ENCODE peak calls at places on chromosomes 7 and 10, in five cellular contexts. One of them, this sample, is unnamed.

GRCh38 chr10:102123223-102123622 is 3.1 kb upstream of the LDB1 start:
- DNase-seq in fibroblast of mammary gland: no peak
- DNase-seq in tibial nerve: no peak
- DNase-seq in cardiac fibroblast: no peak
- DNase-seq in fibroblast of the conjunctiva: no peak
- DNase-seq in this sample: no peak

GRCh38 chr7:2529161-2530075 is 9.8 kb downstream of the LFNG start:
- DNase-seq in fibroblast of mammary gland: peak; percentile 54
- DNase-seq in tibial nerve: peak; percentile 52
- DNase-seq in cardiac fibroblast: peak; percentile 66
- DNase-seq in fibroblast of the conjunctiva: no peak
- DNase-seq in this sample: no peak

GRCh38 chr7:15459018-15459621 is 102.7 kb downstream of the AGMO start:
- DNase-seq in fibroblast of mammary gland: peak; percentile 78
- DNase-seq in tibial nerve: no peak
- DNase-seq in cardiac fibroblast: peak; percentile 24
- DNase-seq in fibroblast of the conjunctiva: no peak
- DNase-seq in this sample: peak; percentile 29

GRCh38 chr7:134632937-134633540 is 13.6 kb upstream of the BPGM start:
- DNase-seq in fibroblast of mammary gland: peak; percentile 64
- DNase-seq in tibial nerve: no peak
- DNase-seq in cardiac fibroblast: peak; percentile 71
- DNase-seq in fibroblast of the conjunctiva: peak; percentile 43
- DNase-seq in this sample: peak; percentile 7

GRCh38 chr7:12554421-12554820 is 16.1 kb upstream of the SCIN start:
- DNase-seq in fibroblast of mammary gland: no peak
- DNase-seq in tibial nerve: no peak
- DNase-seq in cardiac fibroblast: no peak
- DNase-seq in fibroblast of the conjunctiva: no peak
- DNase-seq in this sample: no peak

GRCh38 chr10:48330269-48330668 is 23.8 kb downstream of the MAPK8 start:
- DNase-seq in fibroblast of mammary gland: peak; percentile 28
- DNase-seq in tibial nerve: no peak
- DNase-seq in cardiac fibroblast: peak; percentile 70
- DNase-seq in fibroblast of the conjunctiva: peak; percentile 17
- DNase-seq in this sample: no peak

GRCh38 chr7:99365318-99366141 is 9.0 kb upstream of the ARPC1B start:
- DNase-seq in fibroblast of mammary gland: no peak
- DNase-seq in tibial nerve: no peak
- DNase-seq in cardiac fibroblast: peak; percentile 26
- DNase-seq in fibroblast of the conjunctiva: no peak
- DNase-seq in this sample: no peak

GRCh38 chr7:4606776-4607175 is 75.3 kb upstream of the FOXK1 start:
- DNase-seq in fibroblast of mammary gland: no peak
- DNase-seq in tibial nerve: no peak
- DNase-seq in cardiac fibroblast: no peak
- DNase-seq in fibroblast of the conjunctiva: no peak
- DNase-seq in this sample: no peak

GRCh38 chr7:121505021-121505420 is 108.9 kb upstream of the FAM3C start:
- DNase-seq in fibroblast of mammary gland: peak; percentile 74
- DNase-seq in tibial nerve: no peak
- DNase-seq in cardiac fibroblast: peak; percentile 73
- DNase-seq in fibroblast of the conjunctiva: no peak
- DNase-seq in this sample: no peak

GRCh38 chr10:115222039-115222438 is 128.9 kb downstream of the ATRNL1 start:
- DNase-seq in fibroblast of mammary gland: no peak
- DNase-seq in tibial nerve: no peak
- DNase-seq in cardiac fibroblast: no peak
- DNase-seq in fibroblast of the conjunctiva: no peak
- DNase-seq in this sample: no peak

GRCh38 chr10:61899997-61900828 is 1.3 kb upstream of the ARID5B start:
- DNase-seq in fibroblast of mammary gland: peak; percentile 86
- DNase-seq in tibial nerve: peak; percentile 16
- DNase-seq in cardiac fibroblast: peak; percentile 76
- DNase-seq in fibroblast of the conjunctiva: peak; percentile 70
- DNase-seq in this sample: peak; percentile 67

GRCh38 chr7:36526720-36527548 is 137.3 kb downstream of the ANLN start:
- DNase-seq in fibroblast of mammary gland: peak; percentile 53
- DNase-seq in tibial nerve: no peak
- DNase-seq in cardiac fibroblast: peak; percentile 38
- DNase-seq in fibroblast of the conjunctiva: peak; percentile 22
- DNase-seq in this sample: no peak

GRCh38 chr10:119608316-119609155 is 11.8 kb upstream of the TIAL1 start:
- DNase-seq in fibroblast of mammary gland: peak; percentile 27
- DNase-seq in tibial nerve: no peak
- DNase-seq in cardiac fibroblast: no peak
- DNase-seq in fibroblast of the conjunctiva: no peak
- DNase-seq in this sample: peak; percentile 64

GRCh38 chr7:52017802-52018679 is 701.4 kb upstream of the COBL start:
- DNase-seq in fibroblast of mammary gland: no peak
- DNase-seq in tibial nerve: no peak
- DNase-seq in cardiac fibroblast: no peak
- DNase-seq in fibroblast of the conjunctiva: no peak
- DNase-seq in this sample: no peak

GRCh38 chr7:12771378-12771877 is 84.0 kb downstream of the ARL4A start:
- DNase-seq in fibroblast of mammary gland: peak; percentile 53
- DNase-seq in tibial nerve: no peak
- DNase-seq in cardiac fibroblast: peak; percentile 56
- DNase-seq in fibroblast of the conjunctiva: no peak
- DNase-seq in this sample: no peak

GRCh38 chr10:802506-802905 is 113.0 kb upstream of the DIP2C start:
- DNase-seq in fibroblast of mammary gland: no peak
- DNase-seq in tibial nerve: no peak
- DNase-seq in cardiac fibroblast: no peak
- DNase-seq in fibroblast of the conjunctiva: no peak
- DNase-seq in this sample: no peak

GRCh38 chr10:96416643-96417042 is 57.8 kb upstream of the OPALIN start:
- DNase-seq in fibroblast of mammary gland: peak; percentile 30
- DNase-seq in tibial nerve: peak; percentile 56
- DNase-seq in cardiac fibroblast: peak; percentile 4
- DNase-seq in fibroblast of the conjunctiva: peak; percentile 2
- DNase-seq in this sample: no peak

GRCh38 chr7:40680657-40681056 is 545.9 kb downstream of the SUGCT start:
- DNase-seq in fibroblast of mammary gland: peak; percentile 27
- DNase-seq in tibial nerve: no peak
- DNase-seq in cardiac fibroblast: peak; percentile 28
- DNase-seq in fibroblast of the conjunctiva: no peak
- DNase-seq in this sample: no peak

GRCh38 chr10:6068422-6068821 is 6.3 kb upstream of the IL2RA start:
- DNase-seq in fibroblast of mammary gland: no peak
- DNase-seq in tibial nerve: no peak
- DNase-seq in cardiac fibroblast: no peak
- DNase-seq in fibroblast of the conjunctiva: no peak
- DNase-seq in this sample: no peak

GRCh38 chr10:119655566-119656001 is 4.4 kb downstream of the BAG3 start:
- DNase-seq in fibroblast of mammary gland: peak; percentile 93
- DNase-seq in tibial nerve: no peak
- DNase-seq in cardiac fibroblast: peak; percentile 85
- DNase-seq in fibroblast of the conjunctiva: peak; percentile 44
- DNase-seq in this sample: no peak

GRCh38 chr10:91043173-91043910 is 122.5 kb upstream of the ANKRD1 start:
- DNase-seq in fibroblast of mammary gland: peak; percentile 49
- DNase-seq in tibial nerve: no peak
- DNase-seq in cardiac fibroblast: peak; percentile 66
- DNase-seq in fibroblast of the conjunctiva: no peak
- DNase-seq in this sample: peak; percentile 1

GRCh38 chr10:26457088-26457487 is 18.9 kb downstream of the APBB1IP start:
- DNase-seq in fibroblast of mammary gland: no peak
- DNase-seq in tibial nerve: no peak
- DNase-seq in cardiac fibroblast: no peak
- DNase-seq in fibroblast of the conjunctiva: no peak
- DNase-seq in this sample: no peak

GRCh38 chr7:13945670-13946069 is 43.8 kb downstream of the ETV1 start:
- DNase-seq in fibroblast of mammary gland: peak; percentile 75
- DNase-seq in tibial nerve: no peak
- DNase-seq in cardiac fibroblast: peak; percentile 42
- DNase-seq in fibroblast of the conjunctiva: peak; percentile 18
- DNase-seq in this sample: peak; percentile 36

GRCh38 chr7:138407792-138408191 is 52.3 kb upstream of the TRIM24 start:
- DNase-seq in fibroblast of mammary gland: no peak
- DNase-seq in tibial nerve: no peak
- DNase-seq in cardiac fibroblast: no peak
- DNase-seq in fibroblast of the conjunctiva: no peak
- DNase-seq in this sample: no peak

GRCh38 chr10:91319336-91319735 is 90.8 kb upstream of the HECTD2 start:
- DNase-seq in fibroblast of mammary gland: no peak
- DNase-seq in tibial nerve: no peak
- DNase-seq in cardiac fibroblast: no peak
- DNase-seq in fibroblast of the conjunctiva: no peak
- DNase-seq in this sample: no peak

GRCh38 chr10:122208616-122209430 is 62.3 kb upstream of the BTBD16 start:
- DNase-seq in fibroblast of mammary gland: no peak
- DNase-seq in tibial nerve: no peak
- DNase-seq in cardiac fibroblast: no peak
- DNase-seq in fibroblast of the conjunctiva: no peak
- DNase-seq in this sample: no peak

GRCh38 chr7:74183653-74184450 is 9.7 kb downstream of the EIF4H start:
- DNase-seq in fibroblast of mammary gland: no peak
- DNase-seq in tibial nerve: no peak
- DNase-seq in cardiac fibroblast: no peak
- DNase-seq in fibroblast of the conjunctiva: no peak
- DNase-seq in this sample: no peak

This sample was measured in NCI-H1436.